ENCODE peak calls at places on chromosomes 2 and 18, in four cellular contexts. A is IMR-90, S is MM.1S, D is fibroblast of lung. L is an unnamed sample.

GRCh38 chr18:2818281-2818680 is 28.5 kb upstream of the EMILIN2 start:
- DNase-seq in A (no peak), S (no peak), D (no peak), L (no peak)

GRCh38 chr2:59706729-59707128 is 846.7 kb downstream of the BCL11A start:
- DNase-seq in A (no peak), S (no peak), D (no peak), L (peak; percentile 6)

GRCh38 chr2:177724398-177725287 is 332.1 kb downstream of the AGPS start:
- DNase-seq in A (peak; percentile 42), S (peak; percentile 58), D (peak; percentile 24), L (peak; percentile 15)

GRCh38 chr2:233824373-233824772 is 30.0 kb downstream of the HJURP start:
- DNase-seq in A (no peak), S (no peak), D (no peak), L (no peak)

GRCh38 chr18:56988022-56988421 is 158.9 kb upstream of the BOD1L2 start:
- DNase-seq in A (no peak), S (no peak), D (no peak), L (no peak)

GRCh38 chr2:222268311-222268980 is 30.4 kb downstream of the PAX3 start:
- DNase-seq in A (no peak), S (no peak), D (peak; percentile 36), L (no peak)

GRCh38 chr2:10297950-10298349 is 4.8 kb upstream of the HPCAL1 start:
- DNase-seq in A (peak; percentile 97), S (no peak), D (peak; percentile 84), L (peak; percentile 84)

GRCh38 chr2:150441226-150441625 is 46.2 kb downstream of the RND3 start:
- DNase-seq in A (no peak), S (no peak), D (no peak), L (no peak)

GRCh38 chr18:43933177-43933576 is 655.9 kb upstream of the SYT4 start:
- DNase-seq in A (no peak), S (no peak), D (no peak), L (no peak)

GRCh38 chr2:165573534-165574461 is 104.3 kb downstream of the CSRNP3 start:
- DNase-seq in A (no peak), S (no peak), D (peak; percentile 63), L (peak; percentile 42)

GRCh38 chr2:238570391-238570790 is 143.7 kb downstream of the ASB1 start:
- DNase-seq in A (no peak), S (no peak), D (no peak), L (no peak)

GRCh38 chr2:108485253-108485652 is 36.2 kb downstream of the GCC2 start:
- DNase-seq in A (no peak), S (no peak), D (no peak), L (no peak)

GRCh38 chr2:201275991-201276390 is 15.7 kb downstream of the CASP8 start:
- DNase-seq in A (no peak), S (no peak), D (no peak), L (no peak)

GRCh38 chr2:235432741-235433520 is 60.9 kb upstream of the AGAP1 start:
- DNase-seq in A (no peak), S (peak; percentile 95), D (no peak), L (no peak)

GRCh38 chr18:45976581-45977373 is 9.6 kb upstream of the EPG5 start:
- DNase-seq in A (no peak), S (no peak), D (peak; percentile 57), L (no peak)

GRCh38 chr2:95260028-95261023 is 13.9 kb upstream of the PROM2 start:
- DNase-seq in A (peak; percentile 7), S (no peak), D (no peak), L (peak; percentile 93)

GRCh38 chr18:35076556-35076955 is 35.3 kb downstream of the MAPRE2 start:
- DNase-seq in A (peak; percentile 84), S (no peak), D (peak; percentile 93), L (peak; percentile 46)

GRCh38 chr2:30608643-30609042 is 161.6 kb downstream of the LCLAT1 start:
- DNase-seq in A (no peak), S (no peak), D (no peak), L (no peak)

GRCh38 chr18:44819944-44820510 is 139.3 kb downstream of the SETBP1 start:
- DNase-seq in A (no peak), S (no peak), D (no peak), L (no peak)

DNA sequence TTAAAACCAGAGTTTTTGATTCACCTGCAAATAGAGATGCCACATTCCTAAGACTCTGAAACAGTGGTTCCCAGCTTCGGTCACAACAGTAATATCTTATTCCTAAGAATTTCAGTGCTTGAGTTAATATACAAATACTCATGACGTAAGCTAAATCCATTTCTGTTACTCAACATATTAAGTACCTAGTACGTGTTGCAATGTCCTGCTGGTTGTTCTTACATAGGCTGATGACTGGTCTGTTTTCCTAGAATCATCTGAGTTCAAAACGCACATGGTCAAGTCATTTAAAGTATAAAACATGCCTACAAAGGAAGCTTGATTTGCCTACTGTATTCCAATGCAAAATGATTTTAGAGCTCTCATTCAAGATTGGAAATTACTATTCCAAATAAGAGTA is 7.2 kb downstream of the NCL start:
- DNase-seq in A (peak; percentile 21), S (no peak), D (no peak), L (no peak)
- H3K36me3 ChIP-seq in A (peaks cover 71% of the 10 kb centered on the region), S (peaks cover 71% of the 10 kb centered on the region), D (peaks cover 42% of the 10 kb centered on the region), L (peaks cover 79% of the 10 kb centered on the region)

DNA sequence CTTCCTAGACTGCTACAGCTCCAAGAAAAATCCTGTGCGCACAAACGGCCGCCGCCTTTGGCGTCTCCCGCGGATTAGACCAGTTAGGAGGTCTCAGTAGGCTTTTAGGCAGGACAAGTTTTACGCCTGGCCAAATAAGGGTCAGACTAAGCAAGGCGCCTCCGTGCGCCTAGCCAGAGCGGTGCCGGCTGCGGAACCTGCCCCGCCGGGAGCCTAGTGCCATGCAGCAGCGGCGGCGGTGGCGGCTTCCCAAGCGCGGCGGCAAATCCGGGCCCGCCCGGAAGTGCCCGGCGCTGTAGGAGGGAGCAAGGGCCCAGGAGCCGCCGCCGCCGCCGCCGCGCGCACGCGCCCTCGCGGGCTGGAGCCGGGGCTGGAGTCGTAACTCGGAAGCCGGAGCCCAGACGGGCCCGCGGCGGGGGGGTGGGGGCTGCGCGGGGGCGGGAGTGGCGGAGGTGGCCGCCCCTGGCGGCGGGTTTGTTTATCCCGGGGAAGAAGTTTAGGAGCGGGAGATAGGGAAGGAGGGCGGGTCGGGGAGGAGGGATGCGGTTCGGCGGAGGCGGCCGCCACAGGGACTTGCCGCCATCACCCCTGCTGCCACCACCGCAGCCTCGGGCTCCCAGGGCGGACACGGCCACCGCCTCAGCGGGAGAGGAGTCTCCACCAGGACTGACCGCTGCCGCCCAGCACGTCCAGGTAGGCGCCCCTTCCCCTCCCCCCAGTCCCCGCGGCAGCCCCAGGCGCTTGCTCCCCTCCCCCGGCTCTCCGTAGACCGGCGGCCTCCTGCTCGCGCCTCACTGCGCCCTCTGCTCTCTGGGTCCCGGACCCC is at the start of gene SPOPL:
- DNase-seq in A (peak; percentile 74), S (peak; percentile 89), D (peak; percentile 82), L (peak; percentile 91)
- H3K9ac ChIP-seq in A (peak within 1 kb of the TSS; percentile 95), S (peak within 1 kb of the TSS; percentile 89), D (peak within 1 kb of the TSS; percentile 78), L (peak within 1 kb of the TSS; percentile 95)

GRCh38 chr2:179983250-179983932 is 23.7 kb downstream of the CWC22 start:
- DNase-seq in A (no peak), S (no peak), D (no peak), L (no peak)

GRCh38 chr2:179985163-179985820 is 21.8 kb downstream of the CWC22 start:
- DNase-seq in A (no peak), S (peak; percentile 76), D (peak; percentile 18), L (no peak)

DNA sequence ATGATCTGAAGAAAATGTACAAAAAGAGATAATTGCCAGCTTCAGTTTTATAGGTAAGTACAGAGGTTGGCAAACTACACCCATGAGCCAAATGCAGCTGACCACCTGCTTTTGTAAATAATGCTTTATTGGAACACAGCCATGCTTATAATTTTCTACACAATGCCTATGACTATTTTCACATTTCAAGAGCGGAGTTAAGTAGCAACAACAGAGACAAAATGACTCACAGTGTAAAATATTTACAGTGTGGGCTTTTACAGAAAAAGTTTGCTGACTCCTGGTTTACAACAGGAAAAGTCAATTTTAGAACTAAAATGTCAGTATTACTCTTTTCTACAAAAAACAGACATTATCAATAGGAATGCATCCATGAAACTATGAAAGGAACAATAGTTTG is 26.0 kb downstream of the CWC22 start:
- DNase-seq in A (peak; percentile 72), S (no peak), D (peak; percentile 71), L (no peak)
- H3K36me3 ChIP-seq in A (peaks cover 7% of the 10 kb centered on the region), S (no peaks in the 10 kb centered on the region), D (no peaks in the 10 kb centered on the region), L (peaks cover 22% of the 10 kb centered on the region)

GRCh38 chr2:40488101-40488598 is 36.3 kb upstream of the SLC8A1 start:
- DNase-seq in A (peak; percentile 56), S (peak; percentile 23), D (peak; percentile 65), L (peak; percentile 6)
- H3K9ac ChIP-seq in A (no peak overlapping the region), S (no peak overlapping the region), D (no peak overlapping the region), L (no peak overlapping the region)

GRCh38 chr2:117931978-117932377 is 81.9 kb downstream of the CCDC93 start:
- DNase-seq in A (no peak), S (no peak), D (no peak), L (no peak)
- H3K36me3 ChIP-seq in A (peaks cover 53% of the 10 kb centered on the region), S (peaks cover 39% of the 10 kb centered on the region), D (peaks cover 10% of the 10 kb centered on the region), L (peaks cover 21% of the 10 kb centered on the region)

L was measured in mammary epithelial cell.